ENCODE peak calls at places on chromosomes 7 and 10, in six cellular contexts. A, B, M, P, N and O are unnamed samples.

GRCh38 chr7:71454981-71455380 is 323.0 kb downstream of the GALNT17 start:
- DNase-seq in A (no peak), B (no peak), M (no peak), P (no peak), N (no peak), O (no peak)

GRCh38 chr10:93458821-93459257 is 23.3 kb downstream of the MYOF start:
- DNase-seq in A (no peak), B (peak), M (no peak), P (no peak), N (no peak), O (peak)

GRCh38 chr7:111958889-111959288 is 247.3 kb downstream of the DOCK4 start:
- DNase-seq in A (no peak), B (no peak), M (no peak), P (no peak), N (peak), O (no peak)

GRCh38 chr10:132302911-132303310 is 4.8 kb downstream of the STK32C start:
- DNase-seq in A (no peak), B (no peak), M (no peak), P (no peak), N (no peak), O (peak)

GRCh38 chr7:42014625-42015412 is 222.2 kb downstream of the GLI3 start:
- DNase-seq in A (no peak), B (no peak), M (no peak), P (peak), N (no peak), O (no peak)

GRCh38 chr7:135204271-135204872 is 7.0 kb downstream of the WDR91 start:
- DNase-seq in A (no peak), B (no peak), M (no peak), P (no peak), N (no peak), O (no peak)

GRCh38 chr7:134999136-134999535 is 12.8 kb downstream of the AGBL3 start:
- DNase-seq in A (no peak), B (no peak), M (no peak), P (no peak), N (no peak), O (no peak)

GRCh38 chr10:122139627-122140151 is 131.4 kb upstream of the BTBD16 start:
- DNase-seq in A (no peak), B (peak), M (no peak), P (no peak), N (no peak), O (no peak)

GRCh38 chr10:95908450-95908849 is 675 bp downstream of the CC2D2B start:
- DNase-seq in A (no peak), B (no peak), M (no peak), P (no peak), N (no peak), O (no peak)

GRCh38 chr10:36164556-36165504 is 522.7 kb upstream of the FZD8 start:
- DNase-seq in A (no peak), B (no peak), M (no peak), P (no peak), N (no peak), O (no peak)

GRCh38 chr10:102629661-102630614 is 14.3 kb upstream of the TRIM8 start:
- DNase-seq in A (no peak), B (no peak), M (no peak), P (no peak), N (no peak), O (peak)

GRCh38 chr7:151416921-151417320 is 7.1 kb upstream of the WDR86 start:
- DNase-seq in A (no peak), B (no peak), M (no peak), P (no peak), N (no peak), O (no peak)

GRCh38 chr7:54015251-54015650 is 526.9 kb upstream of the VSTM2A start:
- DNase-seq in A (no peak), B (no peak), M (no peak), P (no peak), N (no peak), O (no peak)

GRCh38 chr7:22702516-22702915 is 24.5 kb upstream of the IL6 start:
- DNase-seq in A (no peak), B (no peak), M (no peak), P (no peak), N (no peak), O (no peak)

GRCh38 chr10:104077282-104078151 is 8.2 kb downstream of the COL17A1 start:
- DNase-seq in A (no peak), B (no peak), M (no peak), P (no peak), N (peak), O (no peak)